ENCODE peak calls at places on chromosome 3, in four cellular contexts. I is testis, D is mesenchymal stem cell, X is dorsolateral prefrontal cortex. Q is an unnamed sample. For H3K27me3, the result is how much of the 10 kb centered on the place peaks cover.

GRCh38 chr3:46075816-46076215 is 48.5 kb upstream of the XCR1 start:
- DNase-seq in D (no peak), I (no peak), X (no peak), Q (no peak)

GRCh38 chr3:112640864-112641751 is at the start of gene CCDC80:
- DNase-seq in I (peak), D (peak), X (no peak), Q (peak)

GRCh38 chr3:14555835-14556234 is 15.7 kb upstream of the GRIP2 start:
- DNase-seq in I (peak), D (no peak), X (peak), Q (peak)

GRCh38 chr3:11060500-11061251 is 68.1 kb downstream of the SLC6A1 start:
- DNase-seq in X (peak), D (peak), I (peak), Q (peak)

GRCh38 chr3:136350132-136350531 is 100.0 kb downstream of the PCCB start:
- DNase-seq in X (no peak), I (no peak), D (peak), Q (no peak)

GRCh38 chr3:52873433-52874159 is 23.8 kb downstream of the STIMATE start:
- DNase-seq in X (no peak), I (no peak), D (peak), Q (no peak)

GRCh38 chr3:15982243-15982642 is 184.5 kb upstream of the ANKRD28 start:
- DNase-seq in I (no peak), X (no peak), D (no peak), Q (no peak)

GRCh38 chr3:15610083-15610482 is 8.5 kb downstream of the BTD start:
- DNase-seq in X (no peak), I (no peak), D (peak), Q (peak)

DNA sequence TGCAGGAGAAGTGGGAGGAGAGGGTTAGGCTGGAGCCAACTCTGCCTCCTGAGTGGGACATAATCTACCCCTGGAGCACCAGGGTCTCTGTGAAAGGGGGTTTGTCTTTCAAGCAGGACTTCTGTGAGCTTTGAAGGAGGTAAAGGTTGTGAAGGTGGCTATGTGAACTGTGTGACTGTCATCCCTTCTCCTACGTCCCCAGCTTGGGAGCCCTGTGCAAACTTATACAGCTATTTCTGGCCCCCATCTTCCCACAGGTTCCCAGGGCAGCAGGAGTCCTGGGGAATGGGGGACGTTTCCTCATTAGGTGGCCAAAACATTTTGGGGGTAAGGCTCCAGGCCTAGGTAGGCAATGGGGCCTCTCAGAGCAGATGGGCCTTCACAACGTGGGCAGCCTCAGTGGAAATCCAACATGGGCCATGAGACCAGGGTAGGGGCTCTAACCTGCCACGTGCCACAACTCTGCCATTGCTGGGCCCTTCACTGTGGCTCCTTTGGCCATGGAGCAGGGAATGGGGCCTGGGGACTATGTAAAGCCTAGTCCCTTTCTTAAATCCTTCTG is 3.5 kb downstream of the VIPR1 start:
- DNase-seq in X (no peak), D (no peak), I (peak), Q (no peak)
- H3K27me3 ChIP-seq in X (under half), D (half or more), I (under half), Q (under half)

GRCh38 chr3:127749787-127750225 is 72.5 kb downstream of the MGLL start:
- DNase-seq in D (no peak), I (no peak), X (no peak), Q (no peak)

GRCh38 chr3:127747751-127748521 is 74.4 kb downstream of the MGLL start:
- DNase-seq in D (peak), I (peak), X (no peak), Q (peak)

GRCh38 chr3:127749361-127749760 is 73.0 kb downstream of the MGLL start:
- DNase-seq in I (no peak), D (no peak), X (no peak), Q (no peak)

GRCh38 chr3:127750226-127751031 is 71.9 kb downstream of the MGLL start:
- DNase-seq in D (peak), I (no peak), X (no peak), Q (peak)

DNA sequence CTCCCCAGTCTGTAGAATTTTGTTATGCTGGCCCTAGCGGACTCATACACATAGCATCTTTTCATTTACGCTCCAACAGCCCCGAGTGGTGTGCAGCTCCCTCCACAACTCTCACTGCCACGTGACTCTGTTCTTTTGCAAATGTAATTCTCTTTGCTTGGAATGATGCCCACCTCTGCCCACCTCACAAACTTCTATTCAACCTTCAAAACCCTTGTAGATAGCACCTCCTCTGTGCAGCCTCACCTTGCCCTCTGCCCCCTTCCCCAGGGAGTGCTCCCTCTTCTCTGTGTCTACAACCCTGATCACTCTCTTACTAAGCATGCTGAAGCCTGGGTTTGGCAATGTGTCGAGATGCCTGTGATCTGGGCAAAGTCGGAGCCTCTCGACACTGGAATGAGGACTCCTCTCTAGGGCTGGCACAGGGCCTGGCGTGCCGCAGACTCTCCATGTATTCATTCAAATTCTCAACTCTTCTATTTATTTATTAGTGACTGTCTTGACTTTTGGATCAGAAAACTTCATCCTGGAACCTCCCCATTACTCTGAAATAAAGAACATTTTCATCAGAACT is 73.5 kb downstream of the MGLL start:
- DNase-seq in I (no peak), X (no peak), D (no peak), Q (peak)
- H3K27ac ChIP-seq in I (peak), X (peak), D (peak), Q (peak)

DNA sequence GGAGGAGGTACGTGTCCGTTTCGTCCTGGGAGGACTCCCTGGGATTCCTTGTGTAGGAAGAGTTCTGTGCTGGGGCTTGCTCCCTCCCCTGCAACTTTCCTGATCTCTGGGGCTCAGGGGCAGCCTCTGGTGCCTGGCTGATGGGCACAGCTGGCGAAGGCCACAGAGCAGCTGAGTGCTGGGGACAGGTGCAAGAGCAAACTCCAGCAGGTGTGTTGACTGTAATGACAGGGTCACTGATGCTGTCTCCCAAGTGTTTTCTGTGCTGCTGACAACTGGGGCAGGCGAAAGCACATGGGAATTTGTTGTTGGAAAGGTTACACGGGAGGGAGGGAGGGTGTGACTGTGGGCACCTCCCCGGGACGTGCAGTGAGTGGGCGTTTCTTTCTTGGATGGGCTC is 21.6 kb downstream of the CPN2 start:
- DNase-seq in D (no peak), I (no peak), X (no peak), Q (peak)
- H3K27me3 ChIP-seq in D (under half), I (under half), X (under half), Q (under half)

DNA sequence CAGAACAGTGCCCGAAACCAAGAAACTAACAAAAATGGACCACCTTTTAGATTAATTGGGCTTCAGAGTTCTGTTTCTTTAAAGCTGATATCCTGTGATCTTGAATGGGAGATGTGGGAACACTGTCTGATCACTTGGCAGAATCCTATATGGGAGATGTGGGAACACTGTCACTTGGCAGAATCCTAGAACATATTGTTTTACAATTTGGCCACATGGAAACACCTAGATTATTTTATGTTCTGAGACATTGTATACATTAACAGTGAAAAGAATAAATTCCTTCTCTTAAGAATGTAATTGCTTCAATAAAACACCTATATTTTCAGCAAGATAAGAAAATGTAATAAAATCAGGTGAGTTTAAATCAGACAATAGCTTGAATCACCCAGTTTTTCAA is 30.3 kb upstream of the PLSCR2 start:
- DNase-seq in D (no peak), X (no peak), I (no peak), Q (no peak)
- H3K27ac ChIP-seq in D (no peak), X (no peak), I (no peak), Q (no peak)

DNA sequence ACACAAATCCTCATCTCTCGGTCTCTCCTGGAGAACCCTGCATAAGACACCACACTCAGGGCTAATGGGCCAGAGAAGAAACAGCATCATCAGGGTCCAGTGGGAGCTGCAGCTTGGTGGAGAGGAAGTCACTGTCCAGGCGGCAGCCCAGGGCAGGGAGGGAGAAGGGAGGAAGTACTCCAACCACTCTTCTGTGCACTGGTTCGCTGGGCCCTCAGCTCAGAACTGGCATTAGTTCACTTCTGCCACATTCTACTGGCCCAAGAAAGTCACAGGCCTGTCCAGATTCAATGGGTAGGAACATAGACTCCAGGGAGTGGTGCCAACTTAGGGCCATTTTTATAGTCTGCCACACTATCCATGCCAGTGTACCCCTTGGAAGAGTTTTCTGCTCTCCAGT is 169.0 kb downstream of the ABHD5 start:
- DNase-seq in X (no peak), I (no peak), D (no peak), Q (no peak)
- H3K27me3 ChIP-seq in X (under half), I (under half), D (under half), Q (under half)

DNA sequence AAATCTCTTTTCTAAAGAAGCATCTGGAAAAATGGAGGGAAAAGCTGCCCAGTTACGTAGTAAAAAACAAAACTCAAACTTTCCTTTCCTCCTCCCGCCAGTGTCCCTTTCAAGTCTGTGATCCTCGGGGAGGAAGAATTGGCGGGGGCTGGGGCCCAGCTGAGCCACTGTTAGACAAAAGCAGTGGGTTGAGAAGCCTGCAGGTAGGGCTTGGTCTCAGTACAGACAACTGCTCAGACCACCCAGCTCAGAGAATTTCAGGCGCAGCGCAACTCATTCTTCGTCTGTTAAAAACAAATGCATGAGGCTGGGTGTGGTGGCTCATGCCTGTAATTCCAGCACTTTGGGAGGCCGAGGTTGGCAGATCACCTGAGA is 117.1 kb downstream of the MYLK start:
- DNase-seq in I (no peak), X (no peak), D (no peak), Q (no peak)
- H3K27ac ChIP-seq in I (no peak), X (no peak), D (no peak), Q (no peak)

GRCh38 chr3:20069178-20069532 is 28.9 kb downstream of the KAT2B start:
- DNase-seq in I (no peak), X (no peak), D (no peak), Q (no peak)
- H3K27me3 ChIP-seq in I (under half), X (under half), D (under half), Q (under half)

GRCh38 chr3:71784914-71785593 is at the start of gene PROK2:
- DNase-seq in D (no peak), X (no peak), I (peak), Q (no peak)
- H3K27ac ChIP-seq in D (no peak), X (no peak), I (no peak), Q (no peak)

DNA sequence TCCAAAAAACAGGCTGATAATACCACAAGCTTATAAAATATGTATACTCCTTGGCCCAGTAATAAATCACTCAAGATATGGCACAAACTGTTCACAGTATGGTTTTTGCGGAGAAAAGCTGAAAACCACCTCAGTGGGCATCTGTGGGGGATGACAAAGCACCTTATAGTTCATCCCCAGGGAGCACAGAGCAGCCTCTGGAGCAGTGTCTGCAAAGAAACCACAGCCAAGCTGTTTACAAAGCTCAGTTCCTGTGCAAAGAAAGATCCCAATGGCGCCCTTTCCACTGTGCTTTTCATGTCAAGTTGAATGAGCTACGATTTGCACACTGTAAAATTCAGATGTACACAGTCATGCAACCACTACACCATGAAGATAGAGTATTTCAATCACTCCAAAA is 2.6 kb upstream of the EFCC1 start:
- DNase-seq in D (peak), X (no peak), I (no peak), Q (no peak)
- H3K27me3 ChIP-seq in D (half or more), X (under half), I (under half), Q (under half)

Q was measured in thyroid gland.